ENCODE peak calls at places on chromosomes 11 and 22, in ten cellular contexts. Z, D, B, M, Y, E, T, C, L and U are unnamed samples.

GRCh38 chr22:22865311-22866072 is 22.1 kb upstream of the IGLL5 start:
- DNase-seq in Z (no peak), D (no peak), B (no peak), M (no peak), Y (no peak), E (no peak), T (no peak), C (no peak), L (no peak), U (no peak)

GRCh38 chr11:126233391-126233790 is 21.8 kb downstream of the FAM118B start:
- DNase-seq in Z (no peak), D (no peak), B (no peak), M (no peak), Y (no peak), E (no peak), T (peak), C (peak), L (no peak), U (no peak)

GRCh38 chr22:45997077-45997774 is 20.3 kb upstream of the WNT7B start:
- DNase-seq in Z (no peak), D (peak), B (peak), M (no peak), Y (no peak), E (no peak), T (peak), C (peak), L (no peak), U (peak)

GRCh38 chr11:1696608-1697570 is at the start of gene KRTAP5-6:
- DNase-seq in Z (no peak), D (no peak), B (no peak), M (no peak), Y (no peak), E (no peak), T (no peak), C (no peak), L (no peak), U (no peak)

GRCh38 chr11:70477607-70478006 is 79.3 kb downstream of the CTTN start:
- DNase-seq in Z (no peak), D (peak), B (no peak), M (no peak), Y (no peak), E (no peak), T (no peak), C (no peak), L (peak), U (no peak)

GRCh38 chr11:15918674-15919073 is 437.7 kb downstream of the SOX6 start:
- DNase-seq in Z (no peak), D (no peak), B (no peak), M (no peak), Y (no peak), E (no peak), T (no peak), C (no peak), L (no peak), U (peak)

GRCh38 chr11:1931326-1931725 is 11.8 kb downstream of the TNNT3 start:
- DNase-seq in Z (no peak), D (no peak), B (no peak), M (no peak), Y (no peak), E (no peak), T (peak), C (no peak), L (no peak), U (no peak)

GRCh38 chr11:5291207-5291838 is 10.4 kb downstream of the OR51B4 start:
- DNase-seq in Z (no peak), D (no peak), B (peak), M (peak), Y (no peak), E (no peak), T (peak), C (no peak), L (no peak), U (no peak)

GRCh38 chr22:37817705-37818311 is 5.4 kb upstream of the GALR3 start:
- DNase-seq in Z (no peak), D (peak), B (peak), M (peak), Y (peak), E (peak), T (peak), C (no peak), L (peak), U (peak)

GRCh38 chr22:39624501-39624821 is 53.9 kb downstream of the CACNA1I start:
- DNase-seq in Z (no peak), D (no peak), B (no peak), M (peak), Y (no peak), E (no peak), T (no peak), C (no peak), L (no peak), U (no peak)

GRCh38 chr11:118002010-118002540 is 15.9 kb downstream of the IL10RA start:
- DNase-seq in Z (no peak), D (no peak), B (no peak), M (no peak), Y (no peak), E (no peak), T (no peak), C (no peak), L (no peak), U (no peak)

GRCh38 chr22:25688627-25689026 is 53.4 kb upstream of the MYO18B start:
- DNase-seq in Z (no peak), D (no peak), B (no peak), M (no peak), Y (no peak), E (no peak), T (no peak), C (no peak), L (no peak), U (no peak)